ENCODE peak calls at places on chromosomes 1 and 21, in six cellular contexts. One of them, this sample, is unnamed.

GRCh38 chr21:31326478-31327247 is 17.4 kb downstream of the TIAM1 start:
- DNase-seq in hepatocyte: no peak
- DNase-seq in A549: no peak
- DNase-seq in PC-3: no peak
- DNase-seq in mammary epithelial cell: no peak
- DNase-seq in astrocyte: peak
- DNase-seq in this sample: no peak

GRCh38 chr1:162138107-162138506 is 68.6 kb downstream of the NOS1AP start:
- DNase-seq in hepatocyte: no peak
- DNase-seq in A549: no peak
- DNase-seq in PC-3: no peak
- DNase-seq in mammary epithelial cell: no peak
- DNase-seq in astrocyte: no peak
- DNase-seq in this sample: no peak

GRCh38 chr1:22371408-22371807 is 80.2 kb upstream of the ZBTB40 start:
- DNase-seq in hepatocyte: no peak
- DNase-seq in A549: no peak
- DNase-seq in PC-3: no peak
- DNase-seq in mammary epithelial cell: no peak
- DNase-seq in astrocyte: no peak
- DNase-seq in this sample: no peak

GRCh38 chr1:203083463-203083921 is 2.3 kb downstream of the MYOG start:
- DNase-seq in hepatocyte: no peak
- DNase-seq in A549: no peak
- DNase-seq in PC-3: no peak
- DNase-seq in mammary epithelial cell: no peak
- DNase-seq in astrocyte: no peak
- DNase-seq in this sample: no peak

GRCh38 chr1:43460988-43461693 is 7.4 kb upstream of the HYI start:
- DNase-seq in hepatocyte: no peak
- DNase-seq in A549: no peak
- DNase-seq in PC-3: no peak
- DNase-seq in mammary epithelial cell: no peak
- DNase-seq in astrocyte: no peak
- DNase-seq in this sample: no peak

GRCh38 chr1:35575401-35575958 is 2.4 kb downstream of the TFAP2E start:
- DNase-seq in hepatocyte: no peak
- DNase-seq in A549: no peak
- DNase-seq in PC-3: no peak
- DNase-seq in mammary epithelial cell: no peak
- DNase-seq in astrocyte: no peak
- DNase-seq in this sample: no peak

GRCh38 chr21:26116456-26117011 is 54.0 kb downstream of the APP start:
- DNase-seq in hepatocyte: peak
- DNase-seq in A549: no peak
- DNase-seq in PC-3: peak
- DNase-seq in mammary epithelial cell: peak
- DNase-seq in astrocyte: peak
- DNase-seq in this sample: no peak

GRCh38 chr1:94239796-94240195 is 2.4 kb upstream of the ARHGAP29 start:
- DNase-seq in hepatocyte: no peak
- DNase-seq in A549: no peak
- DNase-seq in PC-3: peak
- DNase-seq in mammary epithelial cell: peak
- DNase-seq in astrocyte: no peak
- DNase-seq in this sample: no peak

GRCh38 chr1:41381691-41382530 is 20.7 kb downstream of the FOXO6 start:
- DNase-seq in hepatocyte: peak
- DNase-seq in A549: peak
- DNase-seq in PC-3: peak
- DNase-seq in mammary epithelial cell: no peak
- DNase-seq in astrocyte: no peak
- DNase-seq in this sample: peak

GRCh38 chr1:226365831-226366231 is 42.1 kb downstream of the PARP1 start:
- DNase-seq in hepatocyte: no peak
- DNase-seq in A549: no peak
- DNase-seq in PC-3: peak
- DNase-seq in mammary epithelial cell: no peak
- DNase-seq in astrocyte: peak
- DNase-seq in this sample: no peak

GRCh38 chr1:203704120-203704519 is 60.9 kb upstream of the LAX1 start:
- DNase-seq in hepatocyte: peak
- DNase-seq in A549: no peak
- DNase-seq in PC-3: no peak
- DNase-seq in mammary epithelial cell: no peak
- DNase-seq in astrocyte: no peak
- DNase-seq in this sample: no peak

GRCh38 chr1:77271851-77272250 is 10.0 kb upstream of the AK5 start:
- DNase-seq in hepatocyte: no peak
- DNase-seq in A549: no peak
- DNase-seq in PC-3: no peak
- DNase-seq in mammary epithelial cell: no peak
- DNase-seq in astrocyte: peak
- DNase-seq in this sample: no peak

GRCh38 chr1:26768755-26769154 is 19.0 kb upstream of the PIGV start:
- DNase-seq in hepatocyte: peak
- DNase-seq in A549: no peak
- DNase-seq in PC-3: peak
- DNase-seq in mammary epithelial cell: peak
- DNase-seq in astrocyte: peak
- DNase-seq in this sample: no peak

GRCh38 chr1:86779308-86780191 is 75.2 kb downstream of the SH3GLB1 start:
- DNase-seq in hepatocyte: peak
- DNase-seq in A549: no peak
- DNase-seq in PC-3: peak
- DNase-seq in mammary epithelial cell: peak
- DNase-seq in astrocyte: peak
- DNase-seq in this sample: no peak

GRCh38 chr21:44413566-44414290 is 41.6 kb upstream of the LRRC3 start:
- DNase-seq in hepatocyte: no peak
- DNase-seq in A549: no peak
- DNase-seq in PC-3: no peak
- DNase-seq in mammary epithelial cell: no peak
- DNase-seq in astrocyte: no peak
- DNase-seq in this sample: no peak

GRCh38 chr1:42738678-42739226 is 1.3 kb downstream of the CLDN19 start:
- DNase-seq in hepatocyte: no peak
- DNase-seq in A549: no peak
- DNase-seq in PC-3: no peak
- DNase-seq in mammary epithelial cell: no peak
- DNase-seq in astrocyte: no peak
- DNase-seq in this sample: no peak

GRCh38 chr1:235327559-235328270 is at the start of gene ARID4B:
- DNase-seq in hepatocyte: no peak
- DNase-seq in A549: peak
- DNase-seq in PC-3: no peak
- DNase-seq in mammary epithelial cell: no peak
- DNase-seq in astrocyte: no peak
- DNase-seq in this sample: no peak

GRCh38 chr1:116514708-116515525 is 55.9 kb downstream of the CD58 start:
- DNase-seq in hepatocyte: no peak
- DNase-seq in A549: no peak
- DNase-seq in PC-3: peak
- DNase-seq in mammary epithelial cell: peak
- DNase-seq in astrocyte: peak
- DNase-seq in this sample: no peak

GRCh38 chr1:62744594-62745577 is 39.0 kb upstream of the ATG4C start:
- DNase-seq in hepatocyte: no peak
- DNase-seq in A549: no peak
- DNase-seq in PC-3: no peak
- DNase-seq in mammary epithelial cell: no peak
- DNase-seq in astrocyte: no peak
- DNase-seq in this sample: no peak

GRCh38 chr1:62746809-62747138 is 37.2 kb upstream of the ATG4C start:
- DNase-seq in hepatocyte: no peak
- DNase-seq in A549: no peak
- DNase-seq in PC-3: no peak
- DNase-seq in mammary epithelial cell: no peak
- DNase-seq in astrocyte: no peak
- DNase-seq in this sample: no peak

DNA sequence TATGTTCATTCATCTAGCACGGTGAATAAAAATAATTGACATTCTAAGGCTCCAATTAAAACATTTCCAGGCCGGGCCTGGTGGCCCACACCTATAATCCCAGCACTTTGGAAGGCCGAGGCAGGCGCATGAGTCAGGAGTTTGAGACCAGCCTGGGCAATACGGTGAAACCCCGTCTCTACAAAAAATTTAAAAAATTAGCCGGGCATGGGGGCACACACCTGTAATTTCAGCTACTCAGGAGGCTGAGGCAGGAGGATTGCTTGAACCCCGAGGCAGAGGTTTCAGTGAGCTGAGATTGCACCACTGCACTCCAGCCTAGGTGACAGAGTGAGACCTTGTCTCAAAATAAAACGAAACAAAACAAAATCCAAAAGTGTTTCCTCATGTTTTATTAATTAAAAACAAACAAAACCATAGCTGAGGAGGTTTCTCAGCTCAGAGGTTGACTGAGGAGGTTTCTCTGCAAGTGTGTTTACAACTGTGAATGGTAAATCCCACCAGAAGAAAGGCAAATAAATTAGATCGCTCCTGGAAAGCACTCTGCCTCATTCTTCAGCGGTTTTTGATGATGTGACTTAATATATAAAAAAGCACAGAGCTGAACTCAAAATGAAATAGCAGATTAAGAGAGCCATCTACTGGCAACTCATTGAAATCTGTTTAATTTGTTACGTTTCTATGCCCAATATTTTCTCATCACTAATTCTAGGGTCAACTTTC is 37.7 kb upstream of the ATG4C start:
- DNase-seq in hepatocyte: peak
- DNase-seq in A549: peak
- DNase-seq in PC-3: peak
- DNase-seq in mammary epithelial cell: peak
- DNase-seq in astrocyte: peak
- DNase-seq in this sample: peak
- H3K4me2 ChIP-seq in hepatocyte: peak
- H3K4me2 ChIP-seq in A549: peak
- H3K4me2 ChIP-seq in PC-3: peak
- H3K4me2 ChIP-seq in mammary epithelial cell: peak
- H3K4me2 ChIP-seq in astrocyte: peak
- H3K4me2 ChIP-seq in this sample: peak

GRCh38 chr21:33270986-33271385 is 4.8 kb downstream of the IL10RB start:
- DNase-seq in hepatocyte: no peak
- DNase-seq in A549: no peak
- DNase-seq in PC-3: no peak
- DNase-seq in mammary epithelial cell: no peak
- DNase-seq in astrocyte: no peak
- DNase-seq in this sample: no peak
- H3K4me2 ChIP-seq in hepatocyte: no peak
- H3K4me2 ChIP-seq in A549: no peak
- H3K4me2 ChIP-seq in PC-3: no peak
- H3K4me2 ChIP-seq in mammary epithelial cell: no peak
- H3K4me2 ChIP-seq in astrocyte: no peak
- H3K4me2 ChIP-seq in this sample: no peak

GRCh38 chr1:175920401-175920800 is 177.0 kb upstream of the TNR start:
- DNase-seq in hepatocyte: no peak
- DNase-seq in A549: no peak
- DNase-seq in PC-3: no peak
- DNase-seq in mammary epithelial cell: no peak
- DNase-seq in astrocyte: no peak
- DNase-seq in this sample: no peak

GRCh38 chr1:175914115-175914514 is 170.7 kb upstream of the TNR start:
- DNase-seq in hepatocyte: no peak
- DNase-seq in A549: no peak
- DNase-seq in PC-3: no peak
- DNase-seq in mammary epithelial cell: no peak
- DNase-seq in astrocyte: no peak
- DNase-seq in this sample: no peak

GRCh38 chr1:175918364-175918801 is 175.0 kb upstream of the TNR start:
- DNase-seq in hepatocyte: no peak
- DNase-seq in A549: no peak
- DNase-seq in PC-3: no peak
- DNase-seq in mammary epithelial cell: no peak
- DNase-seq in astrocyte: no peak
- DNase-seq in this sample: no peak

GRCh38 chr1:175922254-175922881 is 179.0 kb upstream of the TNR start:
- DNase-seq in hepatocyte: no peak
- DNase-seq in A549: no peak
- DNase-seq in PC-3: no peak
- DNase-seq in mammary epithelial cell: no peak
- DNase-seq in astrocyte: no peak
- DNase-seq in this sample: no peak

GRCh38 chr1:175919001-175919400 is 175.6 kb upstream of the TNR start:
- DNase-seq in hepatocyte: no peak
- DNase-seq in A549: no peak
- DNase-seq in PC-3: no peak
- DNase-seq in mammary epithelial cell: no peak
- DNase-seq in astrocyte: no peak
- DNase-seq in this sample: no peak
- H3K4me2 ChIP-seq in hepatocyte: no peak
- H3K4me2 ChIP-seq in A549: no peak
- H3K4me2 ChIP-seq in PC-3: no peak
- H3K4me2 ChIP-seq in mammary epithelial cell: no peak
- H3K4me2 ChIP-seq in astrocyte: no peak
- H3K4me2 ChIP-seq in this sample: no peak

DNA sequence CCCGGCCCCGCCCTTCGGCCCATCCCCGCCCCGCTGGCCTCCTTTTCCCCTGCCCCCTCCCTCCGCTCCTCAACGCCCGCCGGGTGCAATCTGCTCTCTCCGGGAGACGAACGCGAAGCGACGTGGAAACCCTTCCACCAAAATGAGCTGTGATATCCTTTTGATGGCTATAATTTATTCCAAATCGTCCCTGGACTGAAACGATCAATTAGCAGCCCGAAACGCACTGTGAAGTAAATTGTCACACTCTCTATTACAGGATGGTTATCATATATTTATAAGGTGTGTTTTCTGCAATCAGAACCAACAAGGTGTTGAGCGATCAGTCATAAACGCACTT is 134.6 kb upstream of the BARHL2 start:
- DNase-seq in hepatocyte: no peak
- DNase-seq in A549: no peak
- DNase-seq in PC-3: no peak
- DNase-seq in mammary epithelial cell: no peak
- DNase-seq in astrocyte: no peak
- DNase-seq in this sample: no peak
- H3K4me2 ChIP-seq in hepatocyte: peak
- H3K4me2 ChIP-seq in A549: peak
- H3K4me2 ChIP-seq in PC-3: peak
- H3K4me2 ChIP-seq in mammary epithelial cell: peak
- H3K4me2 ChIP-seq in astrocyte: peak
- H3K4me2 ChIP-seq in this sample: peak